ENCODE peak calls at places on chromosomes 12 and 14, in four cellular contexts. One of them, this sample, is unnamed.

GRCh38 chr14:80546056-80546854 is 335.0 kb upstream of the DIO2 start:
- DNase-seq in H1: no peak
- DNase-seq in IMR-90: no peak
- DNase-seq in mesendoderm: no peak
- DNase-seq in this sample: no peak

GRCh38 chr14:73774244-73774575 is 60.0 kb upstream of the PNMA1 start:
- DNase-seq in IMR-90: no peak
- DNase-seq in H1: no peak
- DNase-seq in mesendoderm: no peak
- DNase-seq in this sample: no peak

GRCh38 chr14:101110729-101111619 is 207.5 kb upstream of the RTL1 start:
- DNase-seq in IMR-90: no peak
- DNase-seq in mesendoderm: no peak
- DNase-seq in H1: no peak
- DNase-seq in this sample: no peak

GRCh38 chr14:39176263-39177167 is 1.5 kb downstream of the PNN start:
- DNase-seq in mesendoderm: no peak
- DNase-seq in H1: no peak
- DNase-seq in IMR-90: no peak
- DNase-seq in this sample: no peak

GRCh38 chr14:23910081-23910875 is 43.3 kb upstream of the DHRS4 start:
- DNase-seq in IMR-90: peak
- DNase-seq in mesendoderm: peak
- DNase-seq in H1: peak
- DNase-seq in this sample: peak

GRCh38 chr14:36520601-36521525 is 831 bp upstream of the NKX2-1 start:
- DNase-seq in H1: no peak
- DNase-seq in mesendoderm: peak
- DNase-seq in IMR-90: peak
- DNase-seq in this sample: peak

GRCh38 chr14:50085570-50086315 is 30.6 kb downstream of the VCPKMT start:
- DNase-seq in IMR-90: peak
- DNase-seq in H1: no peak
- DNase-seq in mesendoderm: peak
- DNase-seq in this sample: no peak

GRCh38 chr12:14076538-14076937 is 95.1 kb upstream of the GRIN2B start:
- DNase-seq in IMR-90: no peak
- DNase-seq in mesendoderm: no peak
- DNase-seq in H1: no peak
- DNase-seq in this sample: no peak

GRCh38 chr14:34853041-34853440 is 22.1 kb downstream of the BAZ1A start:
- DNase-seq in H1: no peak
- DNase-seq in IMR-90: no peak
- DNase-seq in mesendoderm: no peak
- DNase-seq in this sample: no peak

GRCh38 chr12:66066929-66067281 is 63.6 kb downstream of the LLPH start:
- DNase-seq in IMR-90: no peak
- DNase-seq in mesendoderm: no peak
- DNase-seq in H1: no peak
- DNase-seq in this sample: no peak

GRCh38 chr12:5723711-5724252 is 221.3 kb downstream of the ANO2 start:
- DNase-seq in H1: no peak
- DNase-seq in IMR-90: no peak
- DNase-seq in mesendoderm: no peak
- DNase-seq in this sample: peak

GRCh38 chr14:104709387-104710019 is 14.5 kb upstream of the ADSS1 start:
- DNase-seq in H1: no peak
- DNase-seq in IMR-90: no peak
- DNase-seq in mesendoderm: no peak
- DNase-seq in this sample: no peak

GRCh38 chr12:19856389-19856788 is 417.1 kb downstream of the AEBP2 start:
- DNase-seq in IMR-90: peak
- DNase-seq in mesendoderm: no peak
- DNase-seq in H1: no peak
- DNase-seq in this sample: no peak

GRCh38 chr14:44449694-44450093 is 57.4 kb downstream of the FSCB start:
- DNase-seq in mesendoderm: no peak
- DNase-seq in IMR-90: no peak
- DNase-seq in H1: no peak
- DNase-seq in this sample: no peak

GRCh38 chr14:63178912-63179311 is 25.3 kb upstream of the RHOJ start:
- DNase-seq in mesendoderm: no peak
- DNase-seq in H1: no peak
- DNase-seq in IMR-90: peak
- DNase-seq in this sample: no peak

GRCh38 chr14:58151264-58151700 is 731 bp downstream of the ARMH4 start:
- DNase-seq in IMR-90: no peak
- DNase-seq in H1: no peak
- DNase-seq in mesendoderm: peak
- DNase-seq in this sample: peak

GRCh38 chr12:103495158-103495782 is 498 bp downstream of the C12orf42 start:
- DNase-seq in mesendoderm: peak
- DNase-seq in H1: peak
- DNase-seq in IMR-90: no peak
- DNase-seq in this sample: peak

GRCh38 chr12:132204064-132204821 is 60.0 kb downstream of the NOC4L start:
- DNase-seq in mesendoderm: no peak
- DNase-seq in IMR-90: no peak
- DNase-seq in H1: no peak
- DNase-seq in this sample: no peak

GRCh38 chr14:92679246-92679645 is 69.2 kb downstream of the LGMN start:
- DNase-seq in H1: no peak
- DNase-seq in IMR-90: no peak
- DNase-seq in mesendoderm: no peak
- DNase-seq in this sample: no peak

GRCh38 chr12:68776976-68777610 is 30.9 kb upstream of the MDM2 start:
- DNase-seq in H1: no peak
- DNase-seq in IMR-90: no peak
- DNase-seq in mesendoderm: peak
- DNase-seq in this sample: no peak

GRCh38 chr12:52669426-52669825 is 10.8 kb downstream of the KRT1 start:
- DNase-seq in IMR-90: no peak
- DNase-seq in mesendoderm: peak
- DNase-seq in H1: no peak
- DNase-seq in this sample: no peak

GRCh38 chr12:123085046-123085445 is 65.8 kb downstream of the PITPNM2 start:
- DNase-seq in mesendoderm: no peak
- DNase-seq in H1: no peak
- DNase-seq in IMR-90: no peak
- DNase-seq in this sample: no peak

GRCh38 chr12:130014485-130014807 is 110.6 kb upstream of the TMEM132D start:
- DNase-seq in mesendoderm: peak
- DNase-seq in H1: no peak
- DNase-seq in IMR-90: no peak
- DNase-seq in this sample: peak

GRCh38 chr12:132622437-132623071 is 4.0 kb downstream of the P2RX2 start:
- DNase-seq in H1: no peak
- DNase-seq in mesendoderm: peak
- DNase-seq in IMR-90: peak
- DNase-seq in this sample: no peak

GRCh38 chr12:41293011-41293410 is 104.9 kb downstream of the PDZRN4 start:
- DNase-seq in IMR-90: no peak
- DNase-seq in H1: no peak
- DNase-seq in mesendoderm: no peak
- DNase-seq in this sample: no peak

GRCh38 chr14:72646861-72647528 is 246.9 kb downstream of the DPF3 start:
- DNase-seq in mesendoderm: no peak
- DNase-seq in IMR-90: peak
- DNase-seq in H1: no peak
- DNase-seq in this sample: no peak

GRCh38 chr12:29521951-29522350 is 24.5 kb upstream of the OVCH1 start:
- DNase-seq in mesendoderm: no peak
- DNase-seq in H1: no peak
- DNase-seq in IMR-90: peak
- DNase-seq in this sample: no peak

GRCh38 chr14:24273422-24273998 is 2.1 kb upstream of the RABGGTA start:
- DNase-seq in H1: no peak
- DNase-seq in mesendoderm: peak
- DNase-seq in IMR-90: no peak
- DNase-seq in this sample: no peak

GRCh38 chr14:59098377-59098776 is 90.1 kb upstream of the DAAM1 start:
- DNase-seq in IMR-90: peak
- DNase-seq in H1: no peak
- DNase-seq in mesendoderm: no peak
- DNase-seq in this sample: no peak

GRCh38 chr12:497501-498160 is 37.9 kb downstream of the B4GALNT3 start:
- DNase-seq in H1: no peak
- DNase-seq in IMR-90: no peak
- DNase-seq in mesendoderm: no peak
- DNase-seq in this sample: peak

GRCh38 chr12:14668591-14668990 is 27.8 kb downstream of the GUCY2C start:
- DNase-seq in H1: no peak
- DNase-seq in mesendoderm: no peak
- DNase-seq in IMR-90: no peak
- DNase-seq in this sample: no peak

GRCh38 chr14:51023964-51024363 is 70.9 kb downstream of the TRIM9 start:
- DNase-seq in IMR-90: no peak
- DNase-seq in H1: no peak
- DNase-seq in mesendoderm: no peak
- DNase-seq in this sample: no peak

GRCh38 chr12:47758834-47759690 is at the start of gene RAPGEF3:
- DNase-seq in mesendoderm: peak
- DNase-seq in IMR-90: peak
- DNase-seq in H1: no peak
- DNase-seq in this sample: peak
- H4K5ac ChIP-seq in mesendoderm: no peak
- H4K5ac ChIP-seq in IMR-90: peak
- H4K5ac ChIP-seq in H1: peak
- H4K5ac ChIP-seq in this sample: no peak

DNA sequence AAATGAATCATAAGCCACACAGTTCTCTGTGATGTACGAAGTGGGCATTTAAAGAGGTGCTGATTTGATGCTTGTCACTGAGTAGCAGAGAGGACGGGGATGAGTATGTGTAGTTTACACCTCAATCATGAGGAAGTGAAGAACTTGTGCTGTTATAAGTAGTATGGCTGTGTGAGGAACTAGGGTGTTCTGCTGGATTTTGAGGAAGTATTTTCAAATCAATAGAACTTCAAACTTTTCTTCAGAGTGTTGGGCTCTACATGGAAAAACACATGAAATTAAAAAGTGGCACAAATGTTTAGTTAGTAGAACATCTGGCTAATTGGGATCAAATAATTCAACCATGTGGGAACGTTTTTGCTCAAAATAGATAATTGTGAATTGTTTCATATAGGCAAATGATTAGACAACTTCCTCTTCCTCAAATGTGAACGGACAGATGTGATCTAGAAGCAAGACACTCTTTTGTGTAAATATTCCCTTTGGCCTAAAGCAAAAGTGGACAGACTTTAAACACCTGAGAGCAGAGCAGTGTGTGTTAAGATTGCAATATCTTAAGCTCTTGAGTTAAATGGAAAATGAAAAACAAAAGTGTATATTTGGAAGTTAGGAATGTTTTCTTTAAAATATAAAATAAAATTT is 168.5 kb downstream of the NAV3 start:
- DNase-seq in mesendoderm: no peak
- DNase-seq in H1: no peak
- DNase-seq in IMR-90: no peak
- DNase-seq in this sample: no peak
- H4K5ac ChIP-seq in mesendoderm: no peak
- H4K5ac ChIP-seq in H1: no peak
- H4K5ac ChIP-seq in IMR-90: peak
- H4K5ac ChIP-seq in this sample: no peak

GRCh38 chr12:64411427-64411826 is 7.2 kb downstream of the XPOT start:
- DNase-seq in IMR-90: no peak
- DNase-seq in H1: no peak
- DNase-seq in mesendoderm: no peak
- DNase-seq in this sample: no peak
- H4K5ac ChIP-seq in IMR-90: no peak
- H4K5ac ChIP-seq in H1: no peak
- H4K5ac ChIP-seq in mesendoderm: no peak
- H4K5ac ChIP-seq in this sample: no peak

GRCh38 chr12:87254371-87255030 is 774.7 kb downstream of the C12orf50 start:
- DNase-seq in IMR-90: no peak
- DNase-seq in mesendoderm: no peak
- DNase-seq in H1: no peak
- DNase-seq in this sample: no peak
- H4K5ac ChIP-seq in IMR-90: no peak
- H4K5ac ChIP-seq in mesendoderm: no peak
- H4K5ac ChIP-seq in H1: no peak
- H4K5ac ChIP-seq in this sample: no peak

GRCh38 chr12:1782215-1782614 is 38.1 kb upstream of the LRTM2 start:
- DNase-seq in mesendoderm: no peak
- DNase-seq in IMR-90: no peak
- DNase-seq in H1: no peak
- DNase-seq in this sample: no peak

GRCh38 chr12:1777798-1778197 is 42.6 kb upstream of the LRTM2 start:
- DNase-seq in H1: no peak
- DNase-seq in IMR-90: peak
- DNase-seq in mesendoderm: no peak
- DNase-seq in this sample: no peak

GRCh38 chr12:1779783-1780182 is 40.6 kb upstream of the LRTM2 start:
- DNase-seq in mesendoderm: no peak
- DNase-seq in H1: no peak
- DNase-seq in IMR-90: peak
- DNase-seq in this sample: no peak

GRCh38 chr12:1778911-1779310 is 41.5 kb upstream of the LRTM2 start:
- DNase-seq in mesendoderm: no peak
- DNase-seq in IMR-90: no peak
- DNase-seq in H1: no peak
- DNase-seq in this sample: no peak

DNA sequence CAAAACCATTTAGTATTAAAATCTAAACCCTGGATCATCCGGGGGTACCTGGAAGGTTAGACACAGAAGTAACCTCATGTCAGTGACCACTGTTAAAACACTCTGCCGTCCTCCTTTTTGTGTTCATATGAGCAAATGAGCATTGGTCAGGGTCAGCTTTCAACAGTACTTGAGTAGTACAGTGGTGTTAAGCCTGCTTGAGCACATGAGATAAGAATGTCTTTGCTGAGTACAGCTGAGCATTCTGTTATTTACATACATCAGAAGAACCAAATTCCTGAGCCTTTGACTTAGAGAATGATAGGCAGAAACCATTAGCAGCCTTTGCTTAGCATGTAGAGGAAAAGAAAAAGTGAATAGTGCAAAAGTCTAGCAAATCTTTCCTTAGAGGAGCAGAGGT is 38.6 kb upstream of the LRTM2 start:
- DNase-seq in mesendoderm: peak
- DNase-seq in IMR-90: peak
- DNase-seq in H1: no peak
- DNase-seq in this sample: no peak
- H4K5ac ChIP-seq in mesendoderm: no peak
- H4K5ac ChIP-seq in IMR-90: no peak
- H4K5ac ChIP-seq in H1: no peak
- H4K5ac ChIP-seq in this sample: no peak

This sample was measured in H9.